ENCODE peak calls at places on chromosome 5, in nine cellular contexts. J, I, F, D, E, S, Z, X and B are unnamed samples.

GRCh38 chr5:154101184-154101583 is 62.4 kb downstream of the MFAP3 start:
- DNase-seq in J (no peak), I (no peak), F (no peak), D (no peak), E (no peak), S (no peak), Z (no peak), X (no peak), B (no peak)

GRCh38 chr5:22560115-22560514 is 293.0 kb downstream of the CDH12 start:
- DNase-seq in J (no peak), I (peak), F (peak), D (peak), E (no peak), S (no peak), Z (no peak), X (peak), B (no peak)

GRCh38 chr5:151153766-151154272 is 3.8 kb downstream of the ANXA6 start:
- DNase-seq in J (no peak), I (no peak), F (no peak), D (no peak), E (no peak), S (no peak), Z (no peak), X (no peak), B (no peak)

GRCh38 chr5:139956342-139956741 is 86.8 kb downstream of the NRG2 start:
- DNase-seq in J (no peak), I (no peak), F (no peak), D (no peak), E (no peak), S (no peak), Z (no peak), X (no peak), B (no peak)

GRCh38 chr5:179549973-179550510 is 312 bp upstream of the RUFY1 start:
- DNase-seq in J (no peak), I (no peak), F (no peak), D (no peak), E (peak), S (no peak), Z (no peak), X (no peak), B (no peak)

GRCh38 chr5:150627731-150628545 is 12.5 kb upstream of the SYNPO start:
- DNase-seq in J (no peak), I (peak), F (peak), D (no peak), E (no peak), S (no peak), Z (peak), X (no peak), B (no peak)

GRCh38 chr5:139708877-139709586 is 60.9 kb downstream of the CXXC5 start:
- DNase-seq in J (peak), I (peak), F (peak), D (peak), E (no peak), S (peak), Z (peak), X (no peak), B (no peak)

GRCh38 chr5:32522429-32523143 is 62.8 kb upstream of the SUB1 start:
- DNase-seq in J (no peak), I (peak), F (peak), D (peak), E (peak), S (no peak), Z (no peak), X (no peak), B (peak)

GRCh38 chr5:3325811-3326568 is 269.6 kb upstream of the IRX1 start:
- DNase-seq in J (no peak), I (no peak), F (no peak), D (no peak), E (no peak), S (no peak), Z (no peak), X (no peak), B (no peak)

GRCh38 chr5:84301535-84301934 is 83.1 kb downstream of the EDIL3 start:
- DNase-seq in J (no peak), I (no peak), F (no peak), D (no peak), E (no peak), S (no peak), Z (no peak), X (no peak), B (no peak)

GRCh38 chr5:160486573-160486972 is 64.9 kb downstream of the PTTG1 start:
- DNase-seq in J (no peak), I (no peak), F (no peak), D (no peak), E (peak), S (no peak), Z (no peak), X (no peak), B (no peak)

GRCh38 chr5:9500244-9500643 is 45.6 kb downstream of the SEMA5A start:
- DNase-seq in J (no peak), I (no peak), F (no peak), D (no peak), E (no peak), S (no peak), Z (no peak), X (no peak), B (no peak)

GRCh38 chr5:35617435-35618296 is at the start of gene SPEF2:
- DNase-seq in J (peak), I (peak), F (no peak), D (peak), E (peak), S (peak), Z (peak), X (peak), B (peak)

GRCh38 chr5:56479126-56479525 is 246.0 kb upstream of the ANKRD55 start:
- DNase-seq in J (no peak), I (no peak), F (no peak), D (no peak), E (no peak), S (no peak), Z (no peak), X (no peak), B (no peak)

GRCh38 chr5:179271301-179271650 is 74.0 kb downstream of the ADAMTS2 start:
- DNase-seq in J (no peak), I (no peak), F (no peak), D (no peak), E (no peak), S (no peak), Z (peak), X (no peak), B (no peak)

GRCh38 chr5:52743970-52744369 is 43.7 kb upstream of the ITGA1 start:
- DNase-seq in J (no peak), I (peak), F (no peak), D (no peak), E (peak), S (no peak), Z (no peak), X (no peak), B (peak)

GRCh38 chr5:54561646-54562045 is 44.1 kb downstream of the SNX18 start:
- DNase-seq in J (no peak), I (no peak), F (no peak), D (no peak), E (no peak), S (no peak), Z (no peak), X (no peak), B (no peak)

GRCh38 chr5:135107101-135107500 is 73.1 kb upstream of the PITX1 start:
- DNase-seq in J (no peak), I (no peak), F (no peak), D (no peak), E (no peak), S (no peak), Z (no peak), X (no peak), B (no peak)

GRCh38 chr5:28217695-28218094 is 1179.3 kb upstream of the CDH9 start:
- DNase-seq in J (no peak), I (no peak), F (no peak), D (no peak), E (no peak), S (no peak), Z (no peak), X (no peak), B (no peak)